ENCODE peak calls at places on chromosome 13, in seven cellular contexts. T is head of caudate nucleus; O is IMR-90; S is ureter; A is activated CD8-positive, alpha-beta memory T cell treated with anti-CD3 and anti-CD28 coated beads for 1 hour; F is activated CD4-positive, alpha-beta T cell treated with anti-CD3 and anti-CD28 coated beads, Interleukin-2, amount 50 U/mL, for 1 hour; Q is fibroblast of pulmonary artery. G is an unnamed sample.

GRCh38 chr13:111338841-111339240 is 18.4 kb downstream of the TEX29 start:
- DNase-seq in O (no peak), T (no peak), Q (no peak), S (peak; percentile 29), F (no peak), A (no peak), G (no peak)

GRCh38 chr13:109362606-109363005 is 423.8 kb downstream of the IRS2 start:
- DNase-seq in F (no peak), Q (no peak), T (no peak), O (no peak), A (no peak), S (no peak), G (no peak)

GRCh38 chr13:94412870-94413269 is 66.6 kb downstream of the DCT start:
- DNase-seq in O (no peak), S (no peak), F (no peak), A (no peak), T (no peak), Q (no peak), G (no peak)

GRCh38 chr13:111552891-111553637 is 232.6 kb downstream of the TEX29 start:
- DNase-seq in F (no peak), O (no peak), T (no peak), S (no peak), Q (no peak), A (no peak), G (no peak)

GRCh38 chr13:44934724-44935123 is 54.5 kb downstream of the NUFIP1 start:
- DNase-seq in Q (peak; percentile 72), A (no peak), F (no peak), O (peak; percentile 67), S (no peak), T (no peak), G (no peak)

GRCh38 chr13:49540552-49540951 is 44.8 kb downstream of the PHF11 start:
- DNase-seq in O (peak; percentile 62), A (no peak), T (no peak), Q (peak; percentile 79), S (no peak), F (no peak), G (no peak)

GRCh38 chr13:30607908-30608307 is 9.8 kb upstream of the USPL1 start:
- DNase-seq in S (no peak), A (peak; percentile 25), O (no peak), Q (no peak), T (no peak), F (peak; percentile 53), G (no peak)

GRCh38 chr13:95477187-95477586 is 75.3 kb upstream of the CLDN10 start:
- DNase-seq in A (no peak), S (no peak), T (no peak), O (no peak), Q (no peak), F (no peak), G (no peak)

GRCh38 chr13:103976371-103976770 is 910.2 kb upstream of the SLC10A2 start:
- DNase-seq in T (no peak), Q (no peak), F (no peak), S (no peak), A (no peak), O (no peak), G (no peak)

GRCh38 chr13:19587635-19588300 is 26.4 kb upstream of the TPTE2 start:
- DNase-seq in Q (peak; percentile 57), F (no peak), A (no peak), S (no peak), O (peak; percentile 52), T (peak; percentile 47), G (peak; percentile 35)

GRCh38 chr13:107301724-107302374 is 733.9 kb upstream of the ARGLU1 start:
- DNase-seq in S (no peak), O (no peak), T (no peak), F (no peak), Q (peak; percentile 31), A (no peak), G (no peak)

GRCh38 chr13:113653264-113654174 is 4.5 kb downstream of the ATP4B start:
- DNase-seq in F (no peak), T (no peak), A (no peak), Q (no peak), O (no peak), S (no peak), G (no peak)

GRCh38 chr13:50128406-50129048 is 113.3 kb downstream of the KCNRG start:
- DNase-seq in A (no peak), O (no peak), S (no peak), F (no peak), Q (no peak), T (no peak), G (no peak)

GRCh38 chr13:77697208-77698103 is at the start of gene SLAIN1:
- DNase-seq in S (peak; percentile 80), T (peak; percentile 95), F (peak; percentile 80), A (peak; percentile 73), O (peak; percentile 5), Q (peak; percentile 13), G (no peak)

GRCh38 chr13:100235311-100235901 is 146.5 kb downstream of the PCCA start:
- DNase-seq in A (no peak), S (no peak), Q (peak; percentile 71), F (no peak), O (peak; percentile 63), T (peak; percentile 32), G (peak; percentile 100)

GRCh38 chr13:72390909-72391308 is 336.5 kb downstream of the MZT1 start:
- DNase-seq in O (no peak), F (no peak), T (no peak), S (no peak), Q (peak; percentile 14), A (no peak), G (no peak)

GRCh38 chr13:86569119-86569518 is 769.9 kb upstream of the SLITRK6 start:
- DNase-seq in T (no peak), Q (no peak), F (no peak), O (peak; percentile 71), S (no peak), A (no peak), G (no peak)

GRCh38 chr13:38543561-38543960 is 143.3 kb upstream of the FREM2 start:
- DNase-seq in F (no peak), O (no peak), S (no peak), A (no peak), Q (no peak), T (no peak), G (no peak)

GRCh38 chr13:33744589-33745369 is 73.2 kb upstream of the RFC3 start:
- DNase-seq in F (no peak), O (no peak), T (no peak), S (no peak), Q (peak; percentile 14), A (no peak), G (peak; percentile 39)

GRCh38 chr13:93771782-93772181 is 545.2 kb downstream of the GPC6 start:
- DNase-seq in S (no peak), A (no peak), T (no peak), F (no peak), Q (peak; percentile 38), O (peak; percentile 31), G (no peak)

GRCh38 chr13:48864100-48864499 is 111.6 kb upstream of the FNDC3A start:
- DNase-seq in T (no peak), A (no peak), S (no peak), Q (no peak), F (no peak), O (no peak), G (no peak)